ENCODE peak calls at places on chromosomes 16 and 17, in four cellular contexts. One of them, this sample, is unnamed.

GRCh38 chr16:1991588-1992474 is 2.1 kb downstream of the SYNGR3 start:
- DNase-seq in HepG2: no peak
- DNase-seq in GM12878: peak; percentile 37
- DNase-seq in H1: peak; percentile 98
- DNase-seq in this sample: peak; percentile 90

GRCh38 chr17:9898812-9899211 is 6.3 kb downstream of the RCVRN start:
- DNase-seq in GM12878: no peak
- DNase-seq in HepG2: no peak
- DNase-seq in H1: no peak
- DNase-seq in this sample: no peak

GRCh38 chr17:46192484-46193245 is 564 bp downstream of the KANSL1 start:
- DNase-seq in GM12878: no peak
- DNase-seq in H1: peak; percentile 85
- DNase-seq in HepG2: peak; percentile 68
- DNase-seq in this sample: no peak

GRCh38 chr17:16516594-16517018 is 24.6 kb upstream of the LRRC75A start:
- DNase-seq in HepG2: no peak
- DNase-seq in H1: no peak
- DNase-seq in GM12878: no peak
- DNase-seq in this sample: no peak

GRCh38 chr17:20063665-20064648 is 54.8 kb downstream of the SPECC1 start:
- DNase-seq in GM12878: peak; percentile 76
- DNase-seq in H1: no peak
- DNase-seq in HepG2: no peak
- DNase-seq in this sample: no peak

GRCh38 chr16:14963281-14964173 is 11.3 kb upstream of the PDXDC1 start:
- DNase-seq in H1: peak; percentile 44
- DNase-seq in GM12878: no peak
- DNase-seq in HepG2: no peak
- DNase-seq in this sample: no peak

GRCh38 chr16:87778476-87778829 is 12.7 kb upstream of the KLHDC4 start:
- DNase-seq in HepG2: no peak
- DNase-seq in H1: no peak
- DNase-seq in GM12878: no peak
- DNase-seq in this sample: no peak

GRCh38 chr17:733743-734142 is 1.3 kb downstream of the TLCD3A start:
- DNase-seq in H1: no peak
- DNase-seq in GM12878: no peak
- DNase-seq in HepG2: no peak
- DNase-seq in this sample: no peak

GRCh38 chr16:85492617-85492957 is 120.5 kb upstream of the GSE1 start:
- DNase-seq in H1: no peak
- DNase-seq in GM12878: no peak
- DNase-seq in HepG2: no peak
- DNase-seq in this sample: no peak

GRCh38 chr16:1794908-1795666 is 1.6 kb upstream of the IGFALS start:
- DNase-seq in HepG2: no peak
- DNase-seq in GM12878: no peak
- DNase-seq in H1: no peak
- DNase-seq in this sample: no peak

GRCh38 chr17:79646721-79647455 is 36.0 kb upstream of the RBFOX3 start:
- DNase-seq in HepG2: no peak
- DNase-seq in H1: peak; percentile 26
- DNase-seq in GM12878: no peak
- DNase-seq in this sample: no peak

GRCh38 chr17:43658890-43659289 is 2.8 kb downstream of the MEOX1 start:
- DNase-seq in H1: no peak
- DNase-seq in HepG2: no peak
- DNase-seq in GM12878: no peak
- DNase-seq in this sample: no peak

GRCh38 chr17:77521076-77521475 is 380.3 kb downstream of the SEC14L1 start:
- DNase-seq in HepG2: no peak
- DNase-seq in GM12878: no peak
- DNase-seq in H1: no peak
- DNase-seq in this sample: no peak

GRCh38 chr17:62995377-62995885 is 29.4 kb downstream of the TANC2 start:
- DNase-seq in HepG2: peak; percentile 20
- DNase-seq in H1: no peak
- DNase-seq in GM12878: no peak
- DNase-seq in this sample: no peak

GRCh38 chr17:73141411-73141810 is 23.4 kb upstream of the SSTR2 start:
- DNase-seq in GM12878: no peak
- DNase-seq in HepG2: no peak
- DNase-seq in H1: no peak
- DNase-seq in this sample: no peak

GRCh38 chr16:66228791-66229190 is 137.7 kb upstream of the CDH5 start:
- DNase-seq in GM12878: no peak
- DNase-seq in H1: no peak
- DNase-seq in HepG2: no peak
- DNase-seq in this sample: no peak

GRCh38 chr16:65521685-65522338 is 399.9 kb upstream of the CDH11 start:
- DNase-seq in HepG2: no peak
- DNase-seq in GM12878: no peak
- DNase-seq in H1: no peak
- DNase-seq in this sample: no peak

GRCh38 chr16:85883813-85884212 is 15.1 kb upstream of the IRF8 start:
- DNase-seq in H1: no peak
- DNase-seq in HepG2: no peak
- DNase-seq in GM12878: no peak
- DNase-seq in this sample: no peak

GRCh38 chr17:78674156-78674555 is 97.0 kb upstream of the DNAH17 start:
- DNase-seq in GM12878: no peak
- DNase-seq in HepG2: no peak
- DNase-seq in H1: no peak
- DNase-seq in this sample: no peak

GRCh38 chr17:60901806-60902205 is 224.2 kb downstream of the BCAS3 start:
- DNase-seq in GM12878: no peak
- DNase-seq in H1: no peak
- DNase-seq in HepG2: no peak
- DNase-seq in this sample: no peak

GRCh38 chr17:80614320-80614719 is 69.7 kb downstream of the RPTOR start:
- DNase-seq in GM12878: no peak
- DNase-seq in H1: no peak
- DNase-seq in HepG2: no peak
- DNase-seq in this sample: no peak

GRCh38 chr17:8922451-8922850 is 43.1 kb downstream of the PIK3R5 start:
- DNase-seq in GM12878: no peak
- DNase-seq in H1: no peak
- DNase-seq in HepG2: no peak
- DNase-seq in this sample: no peak

GRCh38 chr16:11059588-11059987 is 115.2 kb downstream of the CLEC16A start:
- DNase-seq in H1: no peak
- DNase-seq in HepG2: no peak
- DNase-seq in GM12878: no peak
- DNase-seq in this sample: no peak

GRCh38 chr17:14756469-14756868 is 455.6 kb downstream of the HS3ST3B1 start:
- DNase-seq in H1: no peak
- DNase-seq in HepG2: peak; percentile 79
- DNase-seq in GM12878: no peak
- DNase-seq in this sample: no peak

GRCh38 chr17:6654816-6655731 is 3.5 kb downstream of the C17orf100 start:
- DNase-seq in H1: peak; percentile 80
- DNase-seq in HepG2: no peak
- DNase-seq in GM12878: no peak
- DNase-seq in this sample: no peak

GRCh38 chr17:28201315-28201714 is 117.7 kb upstream of the TMEM97 start:
- DNase-seq in HepG2: no peak
- DNase-seq in GM12878: no peak
- DNase-seq in H1: no peak
- DNase-seq in this sample: no peak

GRCh38 chr17:927611-928461 is 51.7 kb downstream of the NXN start:
- DNase-seq in GM12878: no peak
- DNase-seq in H1: no peak
- DNase-seq in HepG2: no peak
- DNase-seq in this sample: no peak

GRCh38 chr16:85111184-85111583 is 1.1 kb downstream of the CIBAR2 start:
- DNase-seq in H1: no peak
- DNase-seq in GM12878: no peak
- DNase-seq in HepG2: no peak
- DNase-seq in this sample: no peak

GRCh38 chr16:66846831-66847230 is 2.6 kb downstream of the CA7 start:
- DNase-seq in H1: no peak
- DNase-seq in HepG2: no peak
- DNase-seq in GM12878: no peak
- DNase-seq in this sample: no peak

GRCh38 chr17:64327201-64327930 is 63.3 kb downstream of the PECAM1 start:
- DNase-seq in GM12878: no peak
- DNase-seq in HepG2: no peak
- DNase-seq in H1: no peak
- DNase-seq in this sample: no peak

GRCh38 chr17:40846515-40847155 is 20.4 kb downstream of the KRT12 start:
- DNase-seq in H1: no peak
- DNase-seq in HepG2: no peak
- DNase-seq in GM12878: no peak
- DNase-seq in this sample: no peak

GRCh38 chr17:39400547-39401411 is 647 bp downstream of the FBXL20 start:
- DNase-seq in GM12878: no peak
- DNase-seq in H1: no peak
- DNase-seq in HepG2: no peak
- DNase-seq in this sample: no peak
- TF ChIP-seq SUZ12 in GM12878: no peak
- TF ChIP-seq SUZ12 in H1: no peak
- TF ChIP-seq SUZ12 in HepG2: no peak
- TF ChIP-seq SUZ12 in this sample: no peak

GRCh38 chr16:12089492-12090161 is 113.1 kb downstream of the SNX29 start:
- DNase-seq in GM12878: no peak
- DNase-seq in HepG2: peak; percentile 48
- DNase-seq in H1: peak; percentile 66
- DNase-seq in this sample: no peak
- H3K9ac ChIP-seq in GM12878: no peak overlapping the region
- H3K9ac ChIP-seq in HepG2: peak overlapping the region; percentile 1
- H3K9ac ChIP-seq in H1: no peak overlapping the region
- H3K9ac ChIP-seq in this sample: peak overlapping the region; percentile 62

GRCh38 chr16:48047755-48048154 is 108.0 kb downstream of the ABCC12 start:
- DNase-seq in GM12878: no peak
- DNase-seq in HepG2: no peak
- DNase-seq in H1: no peak
- DNase-seq in this sample: no peak

GRCh38 chr16:48049832-48050231 is 106.0 kb downstream of the ABCC12 start:
- DNase-seq in H1: no peak
- DNase-seq in HepG2: no peak
- DNase-seq in GM12878: no peak
- DNase-seq in this sample: no peak

GRCh38 chr16:48041861-48042435 is 113.8 kb downstream of the ABCC12 start:
- DNase-seq in H1: no peak
- DNase-seq in GM12878: no peak
- DNase-seq in HepG2: peak; percentile 34
- DNase-seq in this sample: no peak

GRCh38 chr16:48047273-48047672 is 108.5 kb downstream of the ABCC12 start:
- DNase-seq in H1: no peak
- DNase-seq in HepG2: no peak
- DNase-seq in GM12878: no peak
- DNase-seq in this sample: no peak

GRCh38 chr16:48044117-48044516 is 111.7 kb downstream of the ABCC12 start:
- DNase-seq in GM12878: no peak
- DNase-seq in HepG2: no peak
- DNase-seq in H1: no peak
- DNase-seq in this sample: no peak
- TF ChIP-seq ZNF274 in GM12878: no peak
- TF ChIP-seq ZNF274 in HepG2: no peak
- TF ChIP-seq ZNF274 in H1: no peak
- TF ChIP-seq ZNF274 in this sample: no peak

GRCh38 chr17:75832164-75832651 is 12.0 kb downstream of the UNC13D start:
- DNase-seq in GM12878: no peak
- DNase-seq in HepG2: no peak
- DNase-seq in H1: peak; percentile 57
- DNase-seq in this sample: no peak

GRCh38 chr17:75831032-75831567 is 13.1 kb downstream of the UNC13D start:
- DNase-seq in H1: no peak
- DNase-seq in GM12878: no peak
- DNase-seq in HepG2: no peak
- DNase-seq in this sample: no peak

GRCh38 chr17:75834279-75834920 is 9.8 kb downstream of the UNC13D start:
- DNase-seq in HepG2: no peak
- DNase-seq in H1: no peak
- DNase-seq in GM12878: no peak
- DNase-seq in this sample: no peak

GRCh38 chr17:75830168-75831031 is 13.8 kb downstream of the UNC13D start:
- DNase-seq in HepG2: no peak
- DNase-seq in H1: peak; percentile 90
- DNase-seq in GM12878: no peak
- DNase-seq in this sample: no peak

DNA sequence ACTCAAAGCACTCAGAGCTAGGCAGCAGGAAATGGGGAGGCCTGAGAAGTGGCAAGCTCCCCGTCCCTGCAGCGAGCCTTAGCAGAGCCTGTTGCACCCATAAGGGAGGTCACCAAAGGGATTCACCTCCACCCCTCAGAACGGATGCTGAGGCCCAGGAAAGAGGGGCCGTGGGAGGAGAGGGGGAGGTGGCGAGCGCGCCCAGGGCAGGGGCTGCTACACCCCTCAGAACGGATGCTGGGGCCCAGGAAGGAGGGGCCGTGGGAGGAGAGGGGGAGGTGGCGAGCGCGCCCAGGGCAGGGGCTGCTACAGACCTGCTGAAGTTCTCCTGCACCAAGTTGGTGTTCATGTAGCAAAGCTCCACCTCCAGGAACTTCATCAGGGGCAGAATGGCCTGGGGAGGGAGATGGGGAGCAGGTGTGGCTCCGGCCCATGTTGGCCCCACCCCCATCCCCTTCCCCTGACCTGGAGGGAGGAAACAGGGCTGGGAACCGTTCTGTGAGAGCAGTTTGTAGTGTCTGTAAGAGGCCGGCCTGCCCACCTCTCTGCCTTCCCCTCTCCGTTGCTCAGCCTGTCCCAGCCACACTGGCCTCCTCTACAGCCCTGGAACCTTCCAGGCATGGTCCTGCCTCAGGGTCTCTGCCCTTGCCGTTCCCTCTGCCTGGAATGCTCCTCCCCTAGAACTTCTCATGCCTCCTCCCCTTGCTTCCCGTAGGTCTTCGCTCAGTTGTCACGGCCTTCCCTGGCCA is 11.4 kb downstream of the UNC13D start:
- DNase-seq in H1: peak; percentile 81
- DNase-seq in HepG2: no peak
- DNase-seq in GM12878: no peak
- DNase-seq in this sample: no peak
- TF ChIP-seq SUZ12 in H1: no peak
- TF ChIP-seq SUZ12 in HepG2: no peak
- TF ChIP-seq SUZ12 in GM12878: no peak
- TF ChIP-seq SUZ12 in this sample: no peak